ENCODE peak calls at places on chromosomes 4 and X, in nine cellular contexts. W, S, M, R, B, V, Y, C and I are unnamed samples.

GRCh38 chr4:38002451-38003071 is 42.4 kb downstream of the PTTG2 start:
- DNase-seq in W (no peak), S (no peak), M (no peak), R (no peak), B (no peak), V (no peak), Y (no peak), C (no peak), I (no peak)

GRCh38 chrX:51421972-51422371 is 74.4 kb downstream of the NUDT11 start:
- DNase-seq in W (no peak), S (no peak), M (no peak), R (no peak), B (no peak), V (no peak), Y (no peak), C (no peak), I (no peak)

GRCh38 chr4:95798003-95798402 is 41.9 kb upstream of the PDHA2 start:
- DNase-seq in W (no peak), S (no peak), M (no peak), R (no peak), B (no peak), V (no peak), Y (no peak), C (no peak), I (no peak)

GRCh38 chr4:81198151-81198550 is 16.9 kb downstream of the PRKG2 start:
- DNase-seq in W (no peak), S (peak; percentile 48), M (no peak), R (no peak), B (no peak), V (no peak), Y (peak; percentile 26), C (no peak), I (no peak)

GRCh38 chr4:71229477-71230257 is 109.2 kb upstream of the SLC4A4 start:
- DNase-seq in W (peak; percentile 13), S (peak; percentile 34), M (no peak), R (no peak), B (no peak), V (no peak), Y (peak; percentile 42), C (no peak), I (peak; percentile 5)

GRCh38 chr4:25441519-25442117 is 64.6 kb downstream of the ANAPC4 start:
- DNase-seq in W (no peak), S (peak; percentile 68), M (no peak), R (no peak), B (no peak), V (no peak), Y (peak; percentile 75), C (peak; percentile 53), I (peak; percentile 44)

GRCh38 chrX:136021903-136022302 is 36.7 kb downstream of the SLC9A6 start:
- DNase-seq in W (no peak), S (no peak), M (no peak), R (no peak), B (no peak), V (no peak), Y (no peak), C (no peak), I (no peak)

GRCh38 chr4:78951862-78952472 is 12.7 kb upstream of the PAQR3 start:
- DNase-seq in W (peak; percentile 15), S (no peak), M (no peak), R (no peak), B (no peak), V (no peak), Y (no peak), C (no peak), I (peak; percentile 33)

GRCh38 chr4:8607603-8608481 is 15.3 kb downstream of the CPZ start:
- DNase-seq in W (peak; percentile 4), S (peak; percentile 38), M (peak; percentile 84), R (no peak), B (peak; percentile 83), V (no peak), Y (no peak), C (no peak), I (no peak)

GRCh38 chrX:134026732-134027311 is 41.4 kb upstream of the GPC3 start:
- DNase-seq in W (peak; percentile 13), S (peak; percentile 34), M (no peak), R (no peak), B (no peak), V (no peak), Y (peak; percentile 28), C (peak; percentile 53), I (peak; percentile 84)

GRCh38 chr4:74539043-74539790 is 94.3 kb downstream of the AREG start:
- DNase-seq in W (no peak), S (no peak), M (no peak), R (no peak), B (no peak), V (no peak), Y (no peak), C (no peak), I (peak; percentile 39)

GRCh38 chr4:128517739-128518510 is 230.3 kb upstream of the PGRMC2 start:
- DNase-seq in W (peak; percentile 56), S (peak; percentile 44), M (no peak), R (no peak), B (peak; percentile 41), V (no peak), Y (peak; percentile 39), C (no peak), I (peak; percentile 68)

GRCh38 chrX:54181196-54181953 is 1.7 kb downstream of the FAM120C start:
- DNase-seq in W (no peak), S (no peak), M (no peak), R (no peak), B (no peak), V (no peak), Y (no peak), C (no peak), I (no peak)

GRCh38 chrX:54182194-54182863 is 725 bp downstream of the FAM120C start:
- DNase-seq in W (no peak), S (peak; percentile 65), M (peak; percentile 93), R (peak; percentile 53), B (peak; percentile 36), V (peak; percentile 91), Y (peak; percentile 78), C (no peak), I (peak; percentile 18)

GRCh38 chrX:54180403-54180802 is 2.7 kb downstream of the FAM120C start:
- DNase-seq in W (no peak), S (no peak), M (no peak), R (no peak), B (no peak), V (no peak), Y (no peak), C (no peak), I (no peak)

GRCh38 chrX:54182864-54183613 is at the start of gene FAM120C:
- DNase-seq in W (no peak), S (peak; percentile 51), M (peak; percentile 87), R (peak; percentile 54), B (peak; percentile 57), V (peak; percentile 92), Y (peak; percentile 49), C (peak; percentile 76), I (peak; percentile 51)

DNA sequence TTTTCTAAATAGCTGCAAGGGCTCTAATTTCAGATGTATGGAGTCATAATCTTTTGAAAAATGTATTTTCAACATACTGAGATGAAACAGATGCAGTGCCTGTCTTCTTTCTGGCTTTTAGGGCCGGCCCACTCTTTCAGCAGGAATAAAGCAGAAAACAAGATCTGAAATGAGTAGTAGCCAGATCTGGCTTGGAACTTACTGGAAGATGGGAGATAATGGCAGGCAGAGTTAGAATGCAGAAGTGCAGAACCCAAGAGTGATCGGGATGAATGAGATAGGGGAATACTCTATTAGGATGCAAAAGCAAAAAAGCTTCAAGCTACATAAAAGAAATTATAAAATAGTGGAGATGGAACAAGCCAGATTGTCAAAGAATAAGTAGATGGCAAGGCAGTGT is 1.4 kb upstream of the FAM120C start:
- DNase-seq in W (no peak), S (no peak), M (no peak), R (no peak), B (no peak), V (no peak), Y (no peak), C (no peak), I (no peak)
- TF ChIP-seq POLR2AphosphoS5 in W (no peak), S (no peak), M (no peak), R (no peak), B (no peak), V (no peak), Y (no peak), C (no peak), I (no peak)

GRCh38 chr4:105472871-105473339 is 957 bp downstream of the PPA2 start:
- DNase-seq in W (no peak), S (no peak), M (no peak), R (no peak), B (peak; percentile 5), V (no peak), Y (no peak), C (no peak), I (no peak)

GRCh38 chr4:105474110-105474518 is 252 bp upstream of the PPA2 start:
- DNase-seq in W (no peak), S (peak; percentile 92), M (no peak), R (peak; percentile 86), B (no peak), V (peak; percentile 93), Y (peak; percentile 93), C (peak; percentile 92), I (no peak)

GRCh38 chr4:105466580-105466979 is 7.3 kb downstream of the PPA2 start:
- DNase-seq in W (no peak), S (no peak), M (no peak), R (no peak), B (no peak), V (no peak), Y (no peak), C (no peak), I (no peak)

GRCh38 chr4:105473340-105474109 is at the start of gene PPA2:
- DNase-seq in W (no peak), S (peak; percentile 89), M (peak; percentile 97), R (peak; percentile 85), B (peak; percentile 77), V (peak; percentile 95), Y (peak; percentile 95), C (peak; percentile 93), I (peak; percentile 79)

GRCh38 chr4:105471566-105472176 is 2.2 kb downstream of the PPA2 start:
- DNase-seq in W (no peak), S (peak; percentile 74), M (peak; percentile 78), R (peak; percentile 60), B (peak; percentile 28), V (peak; percentile 93), Y (peak; percentile 80), C (peak; percentile 82), I (peak; percentile 75)
- TF ChIP-seq POLR2AphosphoS5 in W (no peak), S (no peak), M (no peak), R (no peak), B (no peak), V (no peak), Y (no peak), C (no peak), I (peak; percentile 26)

DNA sequence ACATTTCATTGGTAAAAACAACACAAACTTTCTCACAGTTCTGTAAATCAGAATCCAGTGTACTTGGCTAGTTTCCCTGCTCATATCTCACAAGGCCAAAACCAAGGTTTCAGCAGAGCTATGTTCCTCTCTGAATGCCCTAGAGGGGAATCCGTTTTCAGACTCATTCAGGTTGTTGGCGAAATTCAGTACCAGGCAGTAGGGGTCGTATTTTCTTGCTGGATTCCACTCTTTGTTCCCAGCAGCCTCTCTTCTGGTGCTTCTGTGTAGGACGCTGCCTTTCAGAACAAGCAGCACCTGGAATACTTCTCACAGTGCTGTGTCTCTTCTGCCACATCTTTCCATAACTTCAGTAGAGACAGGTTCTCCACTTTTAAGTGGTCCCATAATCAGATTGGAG is 351.9 kb downstream of the PCDH18 start:
- DNase-seq in W (no peak), S (no peak), M (no peak), R (no peak), B (no peak), V (no peak), Y (no peak), C (no peak), I (no peak)
- TF ChIP-seq POLR2AphosphoS5 in W (no peak), S (no peak), M (no peak), R (no peak), B (no peak), V (no peak), Y (no peak), C (no peak), I (no peak)

GRCh38 chr4:13523591-13524503 is 20.5 kb downstream of the NKX3-2 start:
- DNase-seq in W (no peak), S (no peak), M (no peak), R (no peak), B (no peak), V (no peak), Y (no peak), C (no peak), I (no peak)
- TF ChIP-seq POLR2AphosphoS5 in W (no peak), S (no peak), M (no peak), R (no peak), B (no peak), V (no peak), Y (no peak), C (no peak), I (no peak)